ENCODE peak calls at places on chromosomes 3 and 15, in five cellular contexts. S, K, J, C and F are unnamed samples.
A peak's percentile ranks its signal among the peaks of the same experiment; 100 is the strongest.

GRCh38 chr3:2099779-2100191 is 1.1 kb downstream of the CNTN4 start:
- DNase-seq in J (no peak), S (no peak), C (no peak), K (no peak), F (no peak)

GRCh38 chr3:101544181-101544850 is 17.4 kb upstream of the TRMT10C start:
- DNase-seq in C (no peak), S (no peak), J (no peak), K (no peak), F (no peak)

GRCh38 chr3:196603683-196604082 is 35.2 kb downstream of the FBXO45 start:
- DNase-seq in C (no peak), K (no peak), S (no peak), J (no peak), F (no peak)

GRCh38 chr15:65384505-65384894 is 6.7 kb upstream of the IGDCC3 start:
- DNase-seq in C (no peak), J (no peak), S (no peak), K (no peak), F (no peak)

GRCh38 chr15:82944840-82945239 is 7.7 kb downstream of the HOMER2 start:
- DNase-seq in J (no peak), S (no peak), C (no peak), K (no peak), F (no peak)

GRCh38 chr3:173719585-173719984 is 322.0 kb downstream of the NLGN1 start:
- DNase-seq in C (no peak), J (no peak), K (no peak), S (no peak), F (no peak)

GRCh38 chr15:50077655-50078054 is 41.4 kb downstream of the ATP8B4 start:
- DNase-seq in C (peak; percentile 49), S (no peak), K (no peak), J (no peak), F (no peak)

GRCh38 chr3:183442994-183443393 is 14.6 kb upstream of the MCF2L2 start:
- DNase-seq in C (no peak), J (no peak), S (no peak), K (no peak), F (no peak)

GRCh38 chr3:10448544-10448943 is 56.8 kb downstream of the ATP2B2 start:
- DNase-seq in J (no peak), C (no peak), S (no peak), K (no peak), F (no peak)

DNA sequence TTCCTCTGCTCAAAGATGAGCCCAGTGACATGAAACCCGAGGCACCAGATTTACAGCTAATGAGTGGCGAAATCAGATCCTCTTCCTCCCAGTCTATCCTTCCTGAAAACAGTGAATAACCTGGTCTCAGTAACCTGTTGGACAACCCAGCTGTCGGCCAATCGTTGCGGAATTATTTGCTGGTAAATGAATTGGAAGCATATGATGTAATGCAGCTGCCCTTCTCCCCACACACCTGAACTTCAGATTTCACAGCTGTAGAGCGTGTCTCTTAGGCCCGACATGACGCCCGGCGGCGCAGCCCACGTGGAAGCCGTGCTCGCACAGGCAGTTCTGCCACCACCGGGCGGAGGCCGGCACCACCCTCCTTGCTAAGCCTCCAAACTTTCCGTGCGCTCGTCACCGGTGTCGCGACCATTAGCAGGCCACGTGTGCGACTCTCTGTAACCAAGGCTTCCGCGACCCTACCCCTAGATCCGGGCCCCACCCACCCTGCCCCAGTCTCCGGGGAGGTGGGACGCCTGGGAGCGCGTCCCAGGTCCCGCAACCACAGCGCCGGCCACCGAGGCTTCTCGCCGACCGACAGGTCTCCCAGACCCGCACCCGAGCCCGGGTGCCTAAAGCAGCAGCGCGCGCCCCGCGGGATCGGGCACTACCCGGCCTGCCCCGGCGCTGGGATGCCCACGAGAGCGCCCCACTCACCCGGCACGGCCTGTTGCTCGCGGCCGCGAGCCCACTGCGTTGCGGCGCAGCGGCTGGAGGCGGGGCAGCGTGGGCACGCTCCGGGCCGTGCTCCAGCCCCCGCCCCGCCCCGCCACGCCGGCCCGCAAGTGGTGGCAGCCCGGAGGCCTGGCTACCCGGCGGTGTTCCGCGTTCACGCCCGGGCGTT is at the start of gene RIOX2:
- DNase-seq in C (peak; percentile 62), J (peak; percentile 32), K (peak; percentile 40), S (peak; percentile 61), F (peak; percentile 73)
- TF ChIP-seq POLR2A in C (no peak), J (peak; percentile 77), K (no peak), S (no peak), F (peak; percentile 91)

GRCh38 chr15:92810418-92811138 is 89.5 kb upstream of the CHD2 start:
- DNase-seq in K (peak; percentile 85), J (no peak), S (peak; percentile 82), C (peak; percentile 85), F (no peak)
- TF ChIP-seq POLR2A in K (no peak), J (peak; percentile 29), S (no peak), C (peak; percentile 24), F (peak; percentile 17)

GRCh38 chr15:71151061-71151460 is 35.8 kb downstream of the THSD4 start:
- DNase-seq in J (no peak), K (no peak), C (no peak), S (no peak), F (no peak)

GRCh38 chr15:71152542-71152941 is 37.3 kb downstream of the THSD4 start:
- DNase-seq in K (no peak), S (no peak), C (no peak), J (no peak), F (no peak)

GRCh38 chr15:71148048-71148447 is 32.8 kb downstream of the THSD4 start:
- DNase-seq in S (no peak), K (no peak), C (no peak), J (no peak), F (no peak)

GRCh38 chr15:71146597-71146996 is 31.3 kb downstream of the THSD4 start:
- DNase-seq in S (no peak), K (no peak), C (no peak), J (no peak), F (no peak)

GRCh38 chr15:71149645-71150557 is 34.6 kb downstream of the THSD4 start:
- DNase-seq in S (no peak), C (peak; percentile 80), J (no peak), K (no peak), F (no peak)
- TF ChIP-seq POLR2A in S (no peak), C (no peak), J (no peak), K (no peak), F (no peak)

DNA sequence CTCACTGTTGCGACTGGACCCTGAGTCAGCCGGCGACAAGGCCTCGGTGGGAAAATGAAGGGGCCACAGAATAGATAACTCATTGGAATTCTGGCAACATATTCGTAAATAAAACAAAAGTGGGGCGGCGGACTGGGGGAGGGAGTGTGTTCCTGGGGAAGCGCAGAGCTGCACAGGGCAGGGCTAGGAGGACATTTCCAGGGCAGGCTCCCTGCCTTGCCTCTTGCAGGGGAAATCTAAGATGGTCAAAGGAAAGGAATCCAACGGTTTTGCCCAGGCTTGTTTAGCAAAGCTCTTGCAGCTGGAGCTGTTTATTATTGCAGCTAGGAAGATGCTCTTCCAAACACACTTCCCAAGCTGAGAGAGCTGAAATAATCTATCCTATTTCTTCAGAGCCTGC is 1042.7 kb upstream of the NR2F2 start:
- DNase-seq in C (no peak), J (no peak), S (no peak), K (no peak), F (no peak)
- TF ChIP-seq POLR2A in C (no peak), J (no peak), S (no peak), K (no peak), F (no peak)